ENCODE peak calls at places on chromosomes 1 and 21, in ten cellular contexts. One of them, this sample, is unnamed.

GRCh38 chr1:26112407-26112775 is 767 bp downstream of the PDIK1L start:
- DNase-seq in A549: no peak
- DNase-seq in stomach: no peak
- DNase-seq in aorta: no peak
- DNase-seq in CD4-positive, alpha-beta memory T cell: no peak
- DNase-seq in cardiac muscle cell: no peak
- DNase-seq in SJSA1: no peak
- DNase-seq in upper lobe of right lung: no peak
- DNase-seq in tibial artery: no peak
- DNase-seq in H9: no peak
- DNase-seq in this sample: no peak

GRCh38 chr1:66585002-66585401 is 51.0 kb downstream of the SGIP1 start:
- DNase-seq in A549: no peak
- DNase-seq in stomach: no peak
- DNase-seq in aorta: no peak
- DNase-seq in CD4-positive, alpha-beta memory T cell: no peak
- DNase-seq in cardiac muscle cell: no peak
- DNase-seq in SJSA1: no peak
- DNase-seq in upper lobe of right lung: no peak
- DNase-seq in tibial artery: no peak
- DNase-seq in H9: no peak
- DNase-seq in this sample: no peak

GRCh38 chr1:89465201-89465600 is 59.4 kb upstream of the LRRC8B start:
- DNase-seq in A549: no peak
- DNase-seq in stomach: no peak
- DNase-seq in aorta: no peak
- DNase-seq in CD4-positive, alpha-beta memory T cell: no peak
- DNase-seq in cardiac muscle cell: no peak
- DNase-seq in SJSA1: no peak
- DNase-seq in upper lobe of right lung: no peak
- DNase-seq in tibial artery: no peak
- DNase-seq in H9: no peak
- DNase-seq in this sample: no peak

GRCh38 chr1:7524681-7525340 is 246.3 kb upstream of the VAMP3 start:
- DNase-seq in A549: no peak
- DNase-seq in stomach: no peak
- DNase-seq in aorta: peak
- DNase-seq in CD4-positive, alpha-beta memory T cell: no peak
- DNase-seq in cardiac muscle cell: no peak
- DNase-seq in SJSA1: no peak
- DNase-seq in upper lobe of right lung: no peak
- DNase-seq in tibial artery: no peak
- DNase-seq in H9: no peak
- DNase-seq in this sample: no peak

GRCh38 chr1:39398278-39399010 is 93.0 kb upstream of the BMP8A start:
- DNase-seq in A549: peak
- DNase-seq in stomach: peak
- DNase-seq in aorta: peak
- DNase-seq in CD4-positive, alpha-beta memory T cell: no peak
- DNase-seq in cardiac muscle cell: peak
- DNase-seq in SJSA1: peak
- DNase-seq in upper lobe of right lung: peak
- DNase-seq in tibial artery: peak
- DNase-seq in H9: peak
- DNase-seq in this sample: no peak

GRCh38 chr1:3630161-3630611 is 5.4 kb downstream of the TPRG1L start:
- DNase-seq in A549: no peak
- DNase-seq in stomach: no peak
- DNase-seq in aorta: no peak
- DNase-seq in CD4-positive, alpha-beta memory T cell: no peak
- DNase-seq in cardiac muscle cell: no peak
- DNase-seq in SJSA1: no peak
- DNase-seq in upper lobe of right lung: no peak
- DNase-seq in tibial artery: no peak
- DNase-seq in H9: no peak
- DNase-seq in this sample: no peak

GRCh38 chr1:154807048-154807591 is 63.0 kb downstream of the KCNN3 start:
- DNase-seq in A549: no peak
- DNase-seq in stomach: no peak
- DNase-seq in aorta: no peak
- DNase-seq in CD4-positive, alpha-beta memory T cell: no peak
- DNase-seq in cardiac muscle cell: no peak
- DNase-seq in SJSA1: no peak
- DNase-seq in upper lobe of right lung: no peak
- DNase-seq in tibial artery: no peak
- DNase-seq in H9: no peak
- DNase-seq in this sample: no peak

GRCh38 chr21:38380391-38381137 is 117.7 kb downstream of the ERG start:
- DNase-seq in A549: peak
- DNase-seq in stomach: no peak
- DNase-seq in aorta: no peak
- DNase-seq in CD4-positive, alpha-beta memory T cell: no peak
- DNase-seq in cardiac muscle cell: peak
- DNase-seq in SJSA1: no peak
- DNase-seq in upper lobe of right lung: no peak
- DNase-seq in tibial artery: no peak
- DNase-seq in H9: no peak
- DNase-seq in this sample: no peak

GRCh38 chr1:115768549-115768948 is at the start of gene CASQ2:
- DNase-seq in A549: no peak
- DNase-seq in stomach: no peak
- DNase-seq in aorta: no peak
- DNase-seq in CD4-positive, alpha-beta memory T cell: no peak
- DNase-seq in cardiac muscle cell: no peak
- DNase-seq in SJSA1: no peak
- DNase-seq in upper lobe of right lung: no peak
- DNase-seq in tibial artery: no peak
- DNase-seq in H9: no peak
- DNase-seq in this sample: no peak

GRCh38 chr1:112369389-112370285 is 26.4 kb upstream of the CTTNBP2NL start:
- DNase-seq in A549: peak
- DNase-seq in stomach: peak
- DNase-seq in aorta: peak
- DNase-seq in CD4-positive, alpha-beta memory T cell: peak
- DNase-seq in cardiac muscle cell: peak
- DNase-seq in SJSA1: peak
- DNase-seq in upper lobe of right lung: peak
- DNase-seq in tibial artery: peak
- DNase-seq in H9: peak
- DNase-seq in this sample: peak

GRCh38 chr1:246567258-246568235 is 1.3 kb downstream of the CNST start:
- DNase-seq in A549: peak
- DNase-seq in stomach: no peak
- DNase-seq in aorta: no peak
- DNase-seq in CD4-positive, alpha-beta memory T cell: no peak
- DNase-seq in cardiac muscle cell: peak
- DNase-seq in SJSA1: no peak
- DNase-seq in upper lobe of right lung: no peak
- DNase-seq in tibial artery: no peak
- DNase-seq in H9: no peak
- DNase-seq in this sample: no peak

GRCh38 chr1:82154231-82154630 is 353.5 kb downstream of the ADGRL2 start:
- DNase-seq in A549: no peak
- DNase-seq in stomach: no peak
- DNase-seq in aorta: no peak
- DNase-seq in CD4-positive, alpha-beta memory T cell: no peak
- DNase-seq in cardiac muscle cell: no peak
- DNase-seq in SJSA1: no peak
- DNase-seq in upper lobe of right lung: no peak
- DNase-seq in tibial artery: no peak
- DNase-seq in H9: peak
- DNase-seq in this sample: no peak

GRCh38 chr1:100622037-100622436 is 84.1 kb downstream of the GPR88 start:
- DNase-seq in A549: peak
- DNase-seq in stomach: no peak
- DNase-seq in aorta: no peak
- DNase-seq in CD4-positive, alpha-beta memory T cell: no peak
- DNase-seq in cardiac muscle cell: peak
- DNase-seq in SJSA1: peak
- DNase-seq in upper lobe of right lung: no peak
- DNase-seq in tibial artery: no peak
- DNase-seq in H9: no peak
- DNase-seq in this sample: no peak

GRCh38 chr1:14926818-14927555 is 226.6 kb upstream of the TMEM51 start:
- DNase-seq in A549: no peak
- DNase-seq in stomach: no peak
- DNase-seq in aorta: no peak
- DNase-seq in CD4-positive, alpha-beta memory T cell: no peak
- DNase-seq in cardiac muscle cell: no peak
- DNase-seq in SJSA1: no peak
- DNase-seq in upper lobe of right lung: no peak
- DNase-seq in tibial artery: no peak
- DNase-seq in H9: no peak
- DNase-seq in this sample: no peak

GRCh38 chr1:86258106-86258505 is 101.5 kb upstream of the COL24A1 start:
- DNase-seq in A549: no peak
- DNase-seq in stomach: no peak
- DNase-seq in aorta: no peak
- DNase-seq in CD4-positive, alpha-beta memory T cell: no peak
- DNase-seq in cardiac muscle cell: peak
- DNase-seq in SJSA1: no peak
- DNase-seq in upper lobe of right lung: no peak
- DNase-seq in tibial artery: no peak
- DNase-seq in H9: no peak
- DNase-seq in this sample: no peak

GRCh38 chr1:110281363-110282290 is 57.5 kb upstream of the RBM15 start:
- DNase-seq in A549: no peak
- DNase-seq in stomach: no peak
- DNase-seq in aorta: no peak
- DNase-seq in CD4-positive, alpha-beta memory T cell: no peak
- DNase-seq in cardiac muscle cell: no peak
- DNase-seq in SJSA1: no peak
- DNase-seq in upper lobe of right lung: no peak
- DNase-seq in tibial artery: no peak
- DNase-seq in H9: no peak
- DNase-seq in this sample: no peak

GRCh38 chr21:42375966-42376337 is 9.6 kb upstream of the TFF1 start:
- DNase-seq in A549: no peak
- DNase-seq in stomach: no peak
- DNase-seq in aorta: peak
- DNase-seq in CD4-positive, alpha-beta memory T cell: no peak
- DNase-seq in cardiac muscle cell: no peak
- DNase-seq in SJSA1: no peak
- DNase-seq in upper lobe of right lung: no peak
- DNase-seq in tibial artery: no peak
- DNase-seq in H9: no peak
- DNase-seq in this sample: no peak

DNA sequence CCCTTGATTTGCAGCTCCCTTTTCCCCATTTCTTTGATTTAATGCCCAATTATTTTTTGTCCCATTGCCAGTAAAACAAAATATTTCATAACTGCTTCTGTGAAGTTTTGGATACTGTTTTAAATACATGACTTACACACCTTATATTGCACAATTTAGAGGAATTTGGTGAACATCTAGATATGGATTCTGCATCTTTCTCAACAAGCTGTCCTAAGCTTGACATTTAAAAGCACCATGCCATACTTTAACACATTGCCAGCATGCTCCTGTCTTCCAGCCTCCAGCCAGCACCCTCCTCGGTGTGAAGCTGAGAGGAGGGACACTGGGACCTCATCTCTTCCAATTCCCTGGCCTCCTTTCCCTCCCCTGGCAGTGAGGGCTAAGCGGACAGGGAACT is 167.6 kb downstream of the SEC16B start:
- DNase-seq in A549: no peak
- DNase-seq in stomach: no peak
- DNase-seq in aorta: no peak
- DNase-seq in CD4-positive, alpha-beta memory T cell: no peak
- DNase-seq in cardiac muscle cell: no peak
- DNase-seq in SJSA1: no peak
- DNase-seq in upper lobe of right lung: no peak
- DNase-seq in tibial artery: no peak
- DNase-seq in H9: no peak
- DNase-seq in this sample: no peak
- H3K27ac ChIP-seq in A549: no peak
- H3K27ac ChIP-seq in stomach: no peak
- H3K27ac ChIP-seq in aorta: no peak
- H3K27ac ChIP-seq in CD4-positive, alpha-beta memory T cell: no peak
- H3K27ac ChIP-seq in cardiac muscle cell: no peak
- H3K27ac ChIP-seq in SJSA1: no peak
- H3K27ac ChIP-seq in upper lobe of right lung: no peak
- H3K27ac ChIP-seq in tibial artery: no peak
- H3K27ac ChIP-seq in H9: no peak
- H3K27ac ChIP-seq in this sample: no peak

GRCh38 chr1:204320413-204320812 is 39.3 kb downstream of the PLEKHA6 start:
- DNase-seq in A549: peak
- DNase-seq in stomach: no peak
- DNase-seq in aorta: no peak
- DNase-seq in CD4-positive, alpha-beta memory T cell: no peak
- DNase-seq in cardiac muscle cell: peak
- DNase-seq in SJSA1: peak
- DNase-seq in upper lobe of right lung: no peak
- DNase-seq in tibial artery: no peak
- DNase-seq in H9: no peak
- DNase-seq in this sample: no peak
- H3K27ac ChIP-seq in A549: peak
- H3K27ac ChIP-seq in stomach: peak
- H3K27ac ChIP-seq in aorta: no peak
- H3K27ac ChIP-seq in CD4-positive, alpha-beta memory T cell: no peak
- H3K27ac ChIP-seq in cardiac muscle cell: no peak
- H3K27ac ChIP-seq in SJSA1: peak
- H3K27ac ChIP-seq in upper lobe of right lung: no peak
- H3K27ac ChIP-seq in tibial artery: peak
- H3K27ac ChIP-seq in H9: no peak
- H3K27ac ChIP-seq in this sample: no peak

DNA sequence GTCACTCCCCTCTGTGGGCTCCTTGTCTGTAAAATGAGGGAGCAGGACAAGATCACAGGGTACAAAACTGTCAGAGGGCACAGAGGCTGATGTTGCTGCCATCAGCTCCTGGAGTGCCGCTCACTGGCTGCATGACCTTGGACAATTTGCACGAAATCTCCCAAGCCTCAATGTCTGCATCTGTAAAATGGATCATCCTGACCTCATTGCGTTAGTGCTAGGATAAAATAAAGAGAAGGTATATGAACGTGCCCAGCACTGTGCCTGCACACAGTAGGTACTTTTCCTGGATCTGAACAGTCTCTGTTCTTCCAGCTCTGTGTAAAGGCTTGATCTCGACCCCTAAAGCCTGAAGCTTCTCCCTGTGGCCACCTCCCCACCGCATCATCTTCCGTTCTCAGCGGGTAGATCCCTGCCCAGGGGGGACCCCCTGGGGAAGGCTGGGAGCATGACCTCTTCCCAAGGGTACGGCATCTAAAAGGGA is 12.9 kb downstream of the TNFRSF1B start:
- DNase-seq in A549: no peak
- DNase-seq in stomach: no peak
- DNase-seq in aorta: no peak
- DNase-seq in CD4-positive, alpha-beta memory T cell: no peak
- DNase-seq in cardiac muscle cell: no peak
- DNase-seq in SJSA1: no peak
- DNase-seq in upper lobe of right lung: no peak
- DNase-seq in tibial artery: no peak
- DNase-seq in H9: no peak
- DNase-seq in this sample: no peak
- H3K27ac ChIP-seq in A549: no peak
- H3K27ac ChIP-seq in stomach: peak
- H3K27ac ChIP-seq in aorta: no peak
- H3K27ac ChIP-seq in CD4-positive, alpha-beta memory T cell: peak
- H3K27ac ChIP-seq in cardiac muscle cell: no peak
- H3K27ac ChIP-seq in SJSA1: no peak
- H3K27ac ChIP-seq in upper lobe of right lung: peak
- H3K27ac ChIP-seq in tibial artery: no peak
- H3K27ac ChIP-seq in H9: no peak
- H3K27ac ChIP-seq in this sample: peak

GRCh38 chr21:37257967-37258877 is 8.9 kb downstream of the VPS26C start:
- DNase-seq in A549: peak
- DNase-seq in stomach: peak
- DNase-seq in aorta: peak
- DNase-seq in CD4-positive, alpha-beta memory T cell: peak
- DNase-seq in cardiac muscle cell: peak
- DNase-seq in SJSA1: peak
- DNase-seq in upper lobe of right lung: peak
- DNase-seq in tibial artery: no peak
- DNase-seq in H9: peak
- DNase-seq in this sample: peak
- H3K27ac ChIP-seq in A549: peak
- H3K27ac ChIP-seq in stomach: peak
- H3K27ac ChIP-seq in aorta: peak
- H3K27ac ChIP-seq in CD4-positive, alpha-beta memory T cell: peak
- H3K27ac ChIP-seq in cardiac muscle cell: peak
- H3K27ac ChIP-seq in SJSA1: peak
- H3K27ac ChIP-seq in upper lobe of right lung: peak
- H3K27ac ChIP-seq in tibial artery: peak
- H3K27ac ChIP-seq in H9: peak
- H3K27ac ChIP-seq in this sample: peak